ENCODE peak calls at places on chromosomes 11 and 22, in seven cellular contexts. One of them, this sample, is unnamed. For H3K4me1, the result is how much of the 10 kb centered on the place peaks cover.

GRCh38 chr22:43796567-43796966 is 15.5 kb downstream of the EFCAB6 start:
- DNase-seq in GM23338: peak
- DNase-seq in PC-9: no peak
- DNase-seq in GM23248: peak
- DNase-seq in HCT116: peak
- DNase-seq in K562: no peak
- DNase-seq in neuronal stem cell: peak
- DNase-seq in this sample: peak

GRCh38 chr11:11461473-11461872 is 108.4 kb upstream of the CSNK2A3 start:
- DNase-seq in GM23338: no peak
- DNase-seq in PC-9: no peak
- DNase-seq in GM23248: no peak
- DNase-seq in K562: no peak
- DNase-seq in HCT116: no peak
- DNase-seq in neuronal stem cell: no peak
- DNase-seq in this sample: no peak

GRCh38 chr22:46081036-46081830 is 69.1 kb upstream of the PPARA start:
- DNase-seq in GM23248: peak
- DNase-seq in GM23338: no peak
- DNase-seq in PC-9: no peak
- DNase-seq in neuronal stem cell: no peak
- DNase-seq in HCT116: no peak
- DNase-seq in K562: no peak
- DNase-seq in this sample: no peak

GRCh38 chr22:50209893-50210292 is 9.1 kb downstream of the SELENOO start:
- DNase-seq in GM23338: peak
- DNase-seq in PC-9: peak
- DNase-seq in neuronal stem cell: no peak
- DNase-seq in HCT116: no peak
- DNase-seq in GM23248: peak
- DNase-seq in K562: peak
- DNase-seq in this sample: no peak

GRCh38 chr11:58011771-58012170 is 11.9 kb upstream of the OR9Q1 start:
- DNase-seq in HCT116: no peak
- DNase-seq in GM23248: no peak
- DNase-seq in K562: no peak
- DNase-seq in PC-9: no peak
- DNase-seq in neuronal stem cell: no peak
- DNase-seq in GM23338: no peak
- DNase-seq in this sample: no peak

GRCh38 chr22:35102663-35103062 is 36.7 kb downstream of the ISX start:
- DNase-seq in GM23248: peak
- DNase-seq in neuronal stem cell: no peak
- DNase-seq in PC-9: no peak
- DNase-seq in K562: peak
- DNase-seq in GM23338: peak
- DNase-seq in HCT116: no peak
- DNase-seq in this sample: no peak

GRCh38 chr11:77819921-77820564 is 479 bp downstream of the RSF1 start:
- DNase-seq in K562: peak
- DNase-seq in neuronal stem cell: peak
- DNase-seq in PC-9: peak
- DNase-seq in HCT116: no peak
- DNase-seq in GM23338: peak
- DNase-seq in GM23248: peak
- DNase-seq in this sample: peak

GRCh38 chr11:93279911-93280347 is 50.6 kb upstream of the DEUP1 start:
- DNase-seq in K562: no peak
- DNase-seq in GM23338: no peak
- DNase-seq in GM23248: no peak
- DNase-seq in HCT116: no peak
- DNase-seq in neuronal stem cell: no peak
- DNase-seq in PC-9: no peak
- DNase-seq in this sample: no peak

GRCh38 chr11:121466063-121466794 is 13.5 kb upstream of the SORL1-AS1 start:
- DNase-seq in neuronal stem cell: no peak
- DNase-seq in K562: no peak
- DNase-seq in HCT116: peak
- DNase-seq in GM23338: peak
- DNase-seq in PC-9: peak
- DNase-seq in GM23248: peak
- DNase-seq in this sample: peak

GRCh38 chr22:10741210-10741609 is 4786.8 kb upstream of the OR11H1 start:
- DNase-seq in neuronal stem cell: no peak
- DNase-seq in K562: no peak
- DNase-seq in PC-9: no peak
- DNase-seq in HCT116: no peak
- DNase-seq in GM23338: no peak
- DNase-seq in GM23248: no peak
- DNase-seq in this sample: no peak

GRCh38 chr22:49774499-49775151 is 53.0 kb downstream of the BRD1 start:
- DNase-seq in GM23338: no peak
- DNase-seq in GM23248: no peak
- DNase-seq in PC-9: no peak
- DNase-seq in HCT116: no peak
- DNase-seq in K562: no peak
- DNase-seq in neuronal stem cell: no peak
- DNase-seq in this sample: no peak

GRCh38 chr11:12871251-12871650 is 137.9 kb upstream of the RASSF10 start:
- DNase-seq in neuronal stem cell: no peak
- DNase-seq in GM23248: no peak
- DNase-seq in K562: no peak
- DNase-seq in HCT116: no peak
- DNase-seq in PC-9: no peak
- DNase-seq in GM23338: no peak
- DNase-seq in this sample: no peak

GRCh38 chr22:19844423-19845368 is 10.0 kb downstream of the GNB1L start:
- DNase-seq in PC-9: no peak
- DNase-seq in GM23248: peak
- DNase-seq in neuronal stem cell: no peak
- DNase-seq in HCT116: no peak
- DNase-seq in GM23338: no peak
- DNase-seq in K562: peak
- DNase-seq in this sample: peak

GRCh38 chr11:44326615-44327475 is 16.9 kb upstream of the ALX4 start:
- DNase-seq in PC-9: no peak
- DNase-seq in GM23338: no peak
- DNase-seq in HCT116: no peak
- DNase-seq in K562: peak
- DNase-seq in GM23248: peak
- DNase-seq in neuronal stem cell: no peak
- DNase-seq in this sample: no peak

GRCh38 chr11:59078435-59078834 is 7.7 kb upstream of the GLYATL1B start:
- DNase-seq in GM23338: no peak
- DNase-seq in GM23248: no peak
- DNase-seq in PC-9: no peak
- DNase-seq in HCT116: no peak
- DNase-seq in K562: no peak
- DNase-seq in neuronal stem cell: no peak
- DNase-seq in this sample: no peak

DNA sequence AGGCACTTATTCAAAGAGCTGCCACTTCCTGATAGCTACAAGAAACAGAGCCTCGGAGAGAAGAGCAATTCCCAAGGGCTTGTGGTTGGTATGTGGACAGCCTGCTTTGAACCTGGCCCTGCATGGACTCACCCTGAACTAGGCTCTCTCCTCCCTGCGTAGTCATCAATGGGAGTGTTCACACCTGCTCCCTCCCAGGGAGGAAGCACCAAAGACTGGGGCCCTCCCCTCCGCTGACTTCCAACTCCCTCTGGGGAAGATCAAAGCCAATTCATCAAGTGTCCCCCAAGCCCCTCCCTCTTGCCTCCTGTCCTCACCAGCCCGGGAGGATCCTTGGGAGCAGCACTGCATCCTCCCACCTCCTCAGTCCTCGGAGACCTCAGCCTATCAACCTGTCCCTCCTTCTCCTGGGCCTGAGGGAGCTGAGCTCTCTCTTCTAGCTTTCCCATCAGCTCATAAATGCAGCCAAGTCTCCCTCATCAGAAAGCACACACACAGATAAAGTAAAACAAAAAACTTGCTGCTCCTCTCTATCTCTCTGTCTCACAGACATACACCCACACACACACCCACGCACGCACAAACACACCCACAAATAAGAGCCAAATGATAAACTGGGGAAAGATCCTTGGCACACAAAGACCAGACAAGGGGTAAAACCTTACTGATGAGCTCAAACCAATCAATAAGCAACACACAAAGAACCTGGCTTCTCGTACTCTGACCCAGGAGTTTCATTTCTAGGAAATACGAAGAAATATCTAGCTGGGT is 3.3 kb downstream of the A4GALT start:
- DNase-seq in K562: no peak
- DNase-seq in PC-9: no peak
- DNase-seq in neuronal stem cell: no peak
- DNase-seq in HCT116: no peak
- DNase-seq in GM23248: peak
- DNase-seq in GM23338: peak
- DNase-seq in this sample: no peak
- H2AFZ ChIP-seq in K562: no peak
- H2AFZ ChIP-seq in PC-9: no peak
- H2AFZ ChIP-seq in neuronal stem cell: no peak
- H2AFZ ChIP-seq in HCT116: no peak
- H2AFZ ChIP-seq in GM23248: no peak
- H2AFZ ChIP-seq in GM23338: no peak
- H2AFZ ChIP-seq in this sample: no peak

DNA sequence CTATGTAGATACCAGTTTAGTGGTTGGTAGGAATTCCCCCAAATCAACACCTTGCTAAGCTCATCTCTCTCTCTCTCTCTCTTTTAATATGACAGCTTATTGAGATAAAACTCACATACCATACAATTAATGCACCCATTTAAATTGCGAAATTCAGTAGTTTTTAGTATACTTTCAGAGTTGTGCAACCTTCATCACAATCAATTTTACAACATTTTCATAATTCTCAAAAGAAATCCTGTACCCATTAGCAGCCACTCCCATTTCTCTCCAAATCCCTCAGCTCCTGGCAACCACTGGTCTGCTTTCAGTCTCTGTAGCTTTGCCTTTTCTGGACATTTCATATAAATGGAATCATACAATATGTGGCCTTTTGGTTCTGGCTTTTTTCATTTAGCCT is 13.3 kb downstream of the NNMT start:
- DNase-seq in HCT116: no peak
- DNase-seq in GM23338: no peak
- DNase-seq in neuronal stem cell: no peak
- DNase-seq in PC-9: no peak
- DNase-seq in K562: no peak
- DNase-seq in GM23248: peak
- DNase-seq in this sample: no peak
- H3K4me1 ChIP-seq in HCT116: under half
- H3K4me1 ChIP-seq in GM23338: under half
- H3K4me1 ChIP-seq in neuronal stem cell: under half
- H3K4me1 ChIP-seq in PC-9: under half
- H3K4me1 ChIP-seq in K562: under half
- H3K4me1 ChIP-seq in GM23248: half or more
- H3K4me1 ChIP-seq in this sample: under half

GRCh38 chr22:22193923-22194322 is 50.7 kb upstream of the VPREB1 start:
- DNase-seq in PC-9: no peak
- DNase-seq in K562: no peak
- DNase-seq in GM23248: no peak
- DNase-seq in GM23338: no peak
- DNase-seq in HCT116: no peak
- DNase-seq in neuronal stem cell: no peak
- DNase-seq in this sample: no peak
- H3K4me3 ChIP-seq in PC-9: no peak
- H3K4me3 ChIP-seq in K562: no peak
- H3K4me3 ChIP-seq in GM23248: no peak
- H3K4me3 ChIP-seq in GM23338: no peak
- H3K4me3 ChIP-seq in HCT116: no peak
- H3K4me3 ChIP-seq in neuronal stem cell: no peak
- H3K4me3 ChIP-seq in this sample: no peak

DNA sequence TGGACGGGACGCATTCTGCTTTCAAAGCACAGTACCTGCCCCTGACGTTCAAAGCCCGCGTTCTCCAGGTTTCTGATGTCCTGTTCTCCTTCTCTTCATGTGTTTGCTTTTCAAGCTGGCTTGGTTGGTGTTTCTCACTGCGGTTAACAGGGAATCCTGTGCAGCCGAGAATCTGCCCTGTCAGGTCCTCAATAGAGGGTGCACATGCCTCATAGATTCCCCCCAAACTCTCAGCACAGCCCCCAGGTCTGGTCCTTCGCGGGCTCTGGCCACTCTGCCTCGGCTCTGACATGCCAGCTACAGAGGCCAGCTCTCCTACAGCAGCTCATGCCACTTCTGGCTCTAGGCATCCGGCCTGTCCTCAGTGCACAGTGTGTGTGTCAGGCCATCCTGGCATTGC is 1343.8 kb downstream of the TBC1D22A start:
- DNase-seq in PC-9: no peak
- DNase-seq in HCT116: no peak
- DNase-seq in GM23248: no peak
- DNase-seq in neuronal stem cell: no peak
- DNase-seq in K562: no peak
- DNase-seq in GM23338: no peak
- DNase-seq in this sample: no peak
- H2AFZ ChIP-seq in PC-9: no peak
- H2AFZ ChIP-seq in HCT116: no peak
- H2AFZ ChIP-seq in GM23248: no peak
- H2AFZ ChIP-seq in neuronal stem cell: no peak
- H2AFZ ChIP-seq in K562: no peak
- H2AFZ ChIP-seq in GM23338: no peak
- H2AFZ ChIP-seq in this sample: no peak

GRCh38 chr22:40221055-40221414 is 43.3 kb downstream of the TNRC6B start:
- DNase-seq in PC-9: no peak
- DNase-seq in K562: no peak
- DNase-seq in GM23248: no peak
- DNase-seq in neuronal stem cell: no peak
- DNase-seq in GM23338: no peak
- DNase-seq in HCT116: no peak
- DNase-seq in this sample: no peak
- H3K4me1 ChIP-seq in PC-9: under half
- H3K4me1 ChIP-seq in K562: under half
- H3K4me1 ChIP-seq in GM23248: under half
- H3K4me1 ChIP-seq in neuronal stem cell: under half
- H3K4me1 ChIP-seq in GM23338: half or more
- H3K4me1 ChIP-seq in HCT116: under half
- H3K4me1 ChIP-seq in this sample: under half

DNA sequence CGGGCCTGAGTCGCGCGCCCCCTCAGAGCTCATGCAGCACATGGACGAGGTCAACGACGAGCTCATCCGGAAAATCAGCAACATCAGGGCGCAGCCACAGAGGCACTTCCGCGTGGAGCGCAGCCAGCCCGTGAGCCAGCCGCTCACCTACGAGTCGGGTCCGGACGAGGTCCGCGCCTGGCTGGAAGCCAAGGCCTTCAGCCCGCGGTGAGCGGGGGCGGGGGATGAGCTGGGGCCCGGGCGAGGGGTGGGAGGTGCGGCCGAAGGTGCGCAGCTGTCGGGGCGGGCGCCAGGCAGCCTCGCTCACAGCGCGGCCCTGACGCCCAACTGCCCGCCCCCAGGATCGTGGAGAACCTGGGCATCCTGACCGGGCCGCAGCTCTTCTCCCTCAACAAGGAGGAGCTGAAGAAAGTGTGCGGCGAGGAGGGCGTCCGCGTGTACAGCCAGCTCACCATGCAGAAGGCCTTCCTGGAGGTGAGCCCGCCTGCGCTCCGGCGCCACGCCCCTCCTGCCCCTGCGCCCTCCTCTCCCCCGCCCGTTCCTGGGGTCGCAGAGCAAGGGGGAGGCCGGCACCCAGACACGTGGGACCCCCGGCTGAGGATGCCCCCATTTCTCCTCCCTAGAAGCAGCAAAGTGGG is 20.4 kb downstream of the EPS8L2 start:
- DNase-seq in HCT116: no peak
- DNase-seq in PC-9: peak
- DNase-seq in neuronal stem cell: no peak
- DNase-seq in GM23338: peak
- DNase-seq in K562: peak
- DNase-seq in GM23248: peak
- DNase-seq in this sample: peak
- H3K4me3 ChIP-seq in HCT116: no peak
- H3K4me3 ChIP-seq in PC-9: peak
- H3K4me3 ChIP-seq in neuronal stem cell: peak
- H3K4me3 ChIP-seq in GM23338: peak
- H3K4me3 ChIP-seq in K562: peak
- H3K4me3 ChIP-seq in GM23248: no peak
- H3K4me3 ChIP-seq in this sample: no peak

This sample was measured in astrocyte.